ENCODE peak calls at places on chromosomes 3 and 15, in ten cellular contexts. F, H, D, P, B, K, C, M, W and Q are unnamed samples.

GRCh38 chr3:13062647-13063046 is 10.6 kb downstream of the IQSEC1 start:
- DNase-seq in F (no peak), H (no peak), D (no peak), P (no peak), B (no peak), K (no peak), C (no peak), M (no peak), W (no peak), Q (no peak)

GRCh38 chr15:68501616-68502015 is 69.7 kb upstream of the ITGA11 start:
- DNase-seq in F (no peak), H (no peak), D (no peak), P (no peak), B (no peak), K (no peak), C (no peak), M (no peak), W (no peak), Q (no peak)

GRCh38 chr3:8233938-8234337 is 267.7 kb upstream of the LMCD1 start:
- DNase-seq in F (no peak), H (no peak), D (no peak), P (no peak), B (no peak), K (no peak), C (no peak), M (no peak), W (no peak), Q (no peak)

GRCh38 chr15:49830411-49830810 is 209.6 kb downstream of the DTWD1 start:
- DNase-seq in F (no peak), H (no peak), D (no peak), P (no peak), B (no peak), K (no peak), C (no peak), M (no peak), W (no peak), Q (no peak)

GRCh38 chr3:129068291-129068886 is 7.8 kb downstream of the GP9 start:
- DNase-seq in F (no peak), H (no peak), D (no peak), P (no peak), B (no peak), K (no peak), C (peak), M (no peak), W (no peak), Q (no peak)

GRCh38 chr3:160577551-160578195 is 12.3 kb upstream of the KPNA4 start:
- DNase-seq in F (peak), H (no peak), D (no peak), P (no peak), B (no peak), K (no peak), C (no peak), M (no peak), W (no peak), Q (no peak)

GRCh38 chr15:68343579-68344225 is 66.2 kb downstream of the FEM1B start:
- DNase-seq in F (no peak), H (no peak), D (no peak), P (no peak), B (no peak), K (no peak), C (no peak), M (no peak), W (no peak), Q (no peak)

GRCh38 chr3:11346416-11346815 is 74.2 kb downstream of the ATG7 start:
- DNase-seq in F (no peak), H (no peak), D (no peak), P (no peak), B (no peak), K (no peak), C (no peak), M (no peak), W (no peak), Q (no peak)

GRCh38 chr3:4813855-4814254 is 165.4 kb upstream of the BHLHE40 start:
- DNase-seq in F (no peak), H (no peak), D (no peak), P (no peak), B (no peak), K (no peak), C (no peak), M (no peak), W (no peak), Q (no peak)

GRCh38 chr3:37668431-37668830 is 193.2 kb upstream of the CTDSPL start:
- DNase-seq in F (no peak), H (no peak), D (no peak), P (no peak), B (no peak), K (peak), C (no peak), M (no peak), W (no peak), Q (no peak)

GRCh38 chr3:2839886-2840285 is 270.3 kb downstream of the IL5RA start:
- DNase-seq in F (no peak), H (no peak), D (no peak), P (no peak), B (no peak), K (no peak), C (no peak), M (no peak), W (no peak), Q (no peak)